ENCODE peak calls at places on chromosomes 5 and 9, in ten cellular contexts. L is H7; H is omental fat pad; P is GM18507; B is C1 segment of cervical spinal cord; D is GM23338; Q is BJ; N is stimulated activated naive B cell treated with anti-CD40 and anti-IgM and Interleukin-4, amounts not matched to agents 10 μg/mL and 1 μg/mL and 100 μg/mL, for 72 hours; E is GM23248; R is stimulated activated CD8-positive, alpha-beta memory T cell treated with anti-CD3 and anti-CD28 coated beads, Interleukin-4, amount 100 ng/mL, for 48 hours. I is an unnamed sample.

GRCh38 chr5:72138943-72139467 is 31.7 kb downstream of the MAP1B start:
- DNase-seq in H (no peak), E (peak; percentile 97), R (peak; percentile 33), Q (peak; percentile 84), P (no peak), L (no peak), D (no peak), B (no peak), N (no peak), I (no peak)

GRCh38 chr9:116662633-116663032 is 24.5 kb upstream of the TRIM32 start:
- DNase-seq in L (no peak), P (no peak), B (no peak), R (no peak), E (peak; percentile 33), N (no peak), D (no peak), H (no peak), Q (no peak), I (no peak)

GRCh38 chr5:34017254-34017653 is 9.4 kb upstream of the AMACR start:
- DNase-seq in D (no peak), N (no peak), P (no peak), E (no peak), B (no peak), R (no peak), H (no peak), L (no peak), Q (no peak), I (no peak)

GRCh38 chr9:84140535-84141101 is 160.0 kb downstream of the RMI1 start:
- DNase-seq in L (peak; percentile 76), Q (no peak), H (no peak), D (peak; percentile 76), R (peak; percentile 35), P (no peak), E (peak; percentile 40), N (no peak), B (no peak), I (peak; percentile 3)

GRCh38 chr9:137294091-137294683 is 7.9 kb downstream of the NRARP start:
- DNase-seq in D (peak; percentile 81), H (no peak), L (peak; percentile 87), Q (no peak), R (peak; percentile 55), P (no peak), B (no peak), E (peak; percentile 64), N (no peak), I (no peak)

GRCh38 chr5:142426129-142426641 is 101.4 kb upstream of the SPRY4 start:
- DNase-seq in P (no peak), R (peak; percentile 41), D (no peak), N (peak; percentile 21), Q (no peak), L (no peak), E (peak; percentile 38), H (no peak), B (no peak), I (no peak)

GRCh38 chr5:123785160-123786001 is 273.4 kb downstream of the CSNK1G3 start:
- DNase-seq in L (no peak), E (peak; percentile 64), N (no peak), D (peak; percentile 17), P (no peak), R (no peak), Q (peak; percentile 31), H (no peak), B (no peak), I (no peak)

GRCh38 chr9:91783411-91783810 is 166.6 kb downstream of the ROR2 start:
- DNase-seq in L (no peak), N (no peak), H (no peak), R (no peak), P (no peak), B (no peak), E (no peak), D (no peak), Q (no peak), I (no peak)

GRCh38 chr5:140145818-140146522 is 20.2 kb downstream of the IGIP start:
- DNase-seq in N (peak; percentile 33), R (peak; percentile 72), H (peak; percentile 36), Q (no peak), E (peak; percentile 94), P (peak; percentile 46), B (peak; percentile 42), L (peak; percentile 91), D (peak; percentile 80), I (peak; percentile 39)